ENCODE peak calls at places on chromosomes 11 and 22, in eight cellular contexts. F is adrenal gland, E is tibial nerve, G is heart left ventricle, P is K562, Y is Peyer's patch, J is right lobe of liver, Z is body of pancreas. X is an unnamed sample.

GRCh38 chr11:82944198-82944597 is 42.7 kb downstream of the DDIAS start:
- DNase-seq in E (no peak), G (no peak), F (no peak), Y (no peak), P (no peak), Z (no peak), J (no peak), X (no peak)

GRCh38 chr11:130848361-130849214 is 67.7 kb downstream of the SNX19 start:
- DNase-seq in G (no peak), Z (no peak), E (no peak), P (no peak), J (no peak), F (no peak), Y (no peak), X (no peak)

GRCh38 chr11:8223513-8223899 is 40.2 kb downstream of the LMO1 start:
- DNase-seq in E (no peak), J (no peak), P (no peak), Y (no peak), F (no peak), G (peak; percentile 28), Z (no peak), X (no peak)

GRCh38 chr11:11241284-11241683 is 111.8 kb downstream of the CSNK2A3 start:
- DNase-seq in E (no peak), Y (no peak), Z (no peak), G (no peak), F (no peak), J (no peak), P (no peak), X (no peak)

GRCh38 chr11:20397281-20397680 is 9.8 kb downstream of the PRMT3 start:
- DNase-seq in P (peak; percentile 16), F (no peak), Z (no peak), Y (no peak), J (no peak), E (no peak), G (no peak), X (no peak)

GRCh38 chr22:44707752-44708151 is 5.7 kb downstream of the PRR5 start:
- DNase-seq in P (no peak), Y (no peak), F (no peak), Z (no peak), G (no peak), J (no peak), E (no peak), X (no peak)

GRCh38 chr11:1963864-1964263 is 16.7 kb downstream of the MRPL23 start:
- DNase-seq in Z (no peak), Y (peak; percentile 3), F (no peak), E (no peak), P (no peak), G (peak; percentile 7), J (peak; percentile 2), X (peak; percentile 47)

GRCh38 chr11:95788921-95789505 is 569 bp downstream of the FAM76B start:
- DNase-seq in J (no peak), G (no peak), E (no peak), P (peak; percentile 25), Y (peak; percentile 49), Z (peak; percentile 17), F (peak; percentile 58), X (no peak)

GRCh38 chr22:19761500-19762314 is 1.1 kb downstream of the TBX1 start:
- DNase-seq in P (no peak), J (no peak), Z (no peak), F (no peak), G (no peak), E (no peak), Y (no peak), X (no peak)

GRCh38 chr11:124887667-124888013 is 10.0 kb downstream of the ROBO4 start:
- DNase-seq in G (no peak), P (no peak), Y (no peak), E (no peak), F (peak; percentile 34), J (no peak), Z (no peak), X (peak; percentile 54)

GRCh38 chr11:73555615-73556014 is 42.3 kb downstream of the FAM168A start:
- DNase-seq in Y (no peak), J (no peak), P (no peak), Z (no peak), G (no peak), F (no peak), E (no peak), X (no peak)

GRCh38 chr11:20551096-20551495 is 48.3 kb upstream of the SLC6A5 start:
- DNase-seq in F (no peak), Y (no peak), G (no peak), J (no peak), E (no peak), Z (no peak), P (no peak), X (no peak)

GRCh38 chr22:35446365-35446764 is 46.4 kb downstream of the MCM5 start:
- DNase-seq in E (no peak), Z (no peak), Y (peak; percentile 54), G (no peak), P (no peak), F (no peak), J (no peak), X (peak; percentile 91)

GRCh38 chr11:113877673-113878060 is 2.3 kb upstream of the USP28 start:
- DNase-seq in P (no peak), F (no peak), Z (no peak), E (no peak), G (no peak), J (no peak), Y (no peak), X (no peak)

GRCh38 chr22:35663371-35663770 is 15.1 kb downstream of the APOL6 start:
- DNase-seq in F (no peak), Y (no peak), G (no peak), P (no peak), E (no peak), J (no peak), Z (no peak), X (no peak)

DNA sequence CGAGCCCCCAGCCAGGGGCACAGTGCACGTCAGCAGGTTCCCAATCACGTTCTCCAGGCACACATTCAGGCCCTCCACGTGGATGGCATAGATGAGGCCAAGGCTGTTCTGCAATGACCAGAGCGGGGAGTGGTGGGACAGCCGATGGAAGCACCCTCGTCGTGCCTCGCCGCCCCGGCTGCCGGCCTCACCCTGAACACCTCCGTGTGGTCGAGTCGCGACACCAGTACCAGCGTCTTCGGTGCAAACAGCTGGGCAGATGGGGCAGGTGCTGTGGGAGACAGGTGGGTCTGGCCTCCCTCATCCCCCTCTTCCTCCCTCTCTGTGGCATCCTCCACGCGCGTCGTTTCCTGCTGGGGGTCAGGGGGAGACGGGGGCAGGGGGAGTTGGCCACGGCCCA is 7.5 kb downstream of the SBF1 start:
- DNase-seq in P (no peak), Y (no peak), F (no peak), J (no peak), G (no peak), Z (no peak), E (no peak), X (no peak)
- H3K36me3 ChIP-seq in P (peaks cover 33% of the 10 kb centered on the region), Y (peaks cover 2% of the 10 kb centered on the region), F (no peaks in the 10 kb centered on the region), J (peaks cover 52% of the 10 kb centered on the region), G (peaks cover 17% of the 10 kb centered on the region), Z (peaks cover 40% of the 10 kb centered on the region), E (peaks cover 59% of the 10 kb centered on the region), X (peaks cover 55% of the 10 kb centered on the region)

GRCh38 chr11:598005-598680 is 17.6 kb downstream of the IRF7 start:
- DNase-seq in P (no peak), F (no peak), Z (no peak), Y (no peak), E (no peak), J (no peak), G (peak; percentile 44), X (no peak)
- TF ChIP-seq POLR2A in P (no peak), F (no peak), Z (no peak), Y (no peak), E (no peak), J (no peak), G (no peak), X (no peak)

GRCh38 chr11:17972987-17973386 is 39.9 kb downstream of the SERGEF start:
- DNase-seq in P (peak; percentile 58), J (no peak), G (peak; percentile 62), F (peak; percentile 77), Y (no peak), E (no peak), Z (no peak), X (peak; percentile 75)

GRCh38 chr11:17968206-17968605 is 44.6 kb downstream of the SERGEF start:
- DNase-seq in F (no peak), Z (no peak), P (no peak), G (no peak), J (no peak), Y (no peak), E (no peak), X (no peak)

DNA sequence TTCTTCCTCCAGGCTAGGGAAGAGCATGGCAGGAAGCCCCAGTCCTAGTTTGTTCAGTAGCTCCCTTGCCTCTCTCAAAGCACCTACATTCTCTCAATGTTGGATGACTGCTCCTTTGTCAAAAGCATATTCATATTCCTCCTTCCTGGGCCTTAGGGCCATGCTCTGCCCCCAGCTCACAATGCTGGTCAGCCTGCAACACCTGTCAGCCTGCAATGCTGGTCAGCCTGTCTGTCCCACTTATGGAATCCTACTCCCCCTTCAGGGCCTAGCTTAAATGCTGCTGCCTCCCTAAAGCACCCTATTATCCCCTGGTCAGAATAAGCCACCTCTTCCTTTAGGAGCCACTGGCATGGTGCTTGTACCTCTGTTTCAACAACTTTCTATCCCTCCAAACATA is 45.2 kb downstream of the SERGEF start:
- DNase-seq in Z (no peak), Y (no peak), F (no peak), G (no peak), J (no peak), E (no peak), P (no peak), X (no peak)
- H3K36me3 ChIP-seq in Z (peaks cover under 1% of the 10 kb centered on the region), Y (no peaks in the 10 kb centered on the region), F (no peaks in the 10 kb centered on the region), G (no peaks in the 10 kb centered on the region), J (no peaks in the 10 kb centered on the region), E (peaks cover 46% of the 10 kb centered on the region), P (no peaks in the 10 kb centered on the region), X (peaks cover 10% of the 10 kb centered on the region)

GRCh38 chr11:118258410-118258809 is 5.7 kb downstream of the MPZL2 start:
- DNase-seq in Z (no peak), G (no peak), P (no peak), J (no peak), E (no peak), F (no peak), Y (no peak), X (no peak)
- TF ChIP-seq POLR2A in Z (no peak), G (no peak), P (no peak), J (no peak), E (no peak), F (no peak), Y (no peak), X (no peak)

GRCh38 chr11:134243913-134244312 is 9.2 kb downstream of the THYN1 start:
- DNase-seq in J (no peak), Y (no peak), E (no peak), P (no peak), G (no peak), Z (no peak), F (no peak), X (no peak)

GRCh38 chr11:134246678-134247077 is 6.5 kb downstream of the THYN1 start:
- DNase-seq in F (no peak), G (no peak), E (no peak), P (no peak), Y (no peak), J (no peak), Z (no peak), X (no peak)

GRCh38 chr11:134246100-134246499 is 7.1 kb downstream of the THYN1 start:
- DNase-seq in F (no peak), E (no peak), G (no peak), Y (no peak), P (no peak), Z (no peak), J (no peak), X (no peak)

GRCh38 chr11:134244593-134244992 is 8.6 kb downstream of the THYN1 start:
- DNase-seq in E (no peak), Z (no peak), G (no peak), F (no peak), J (no peak), P (peak; percentile 38), Y (no peak), X (no peak)

GRCh38 chr11:134245434-134245833 is 7.7 kb downstream of the THYN1 start:
- DNase-seq in Z (no peak), J (no peak), E (no peak), Y (no peak), P (no peak), G (no peak), F (no peak), X (no peak)
- H3K36me3 ChIP-seq in Z (peaks cover 16% of the 10 kb centered on the region), J (peaks cover 26% of the 10 kb centered on the region), E (peaks cover 96% of the 10 kb centered on the region), Y (no peaks in the 10 kb centered on the region), P (peaks cover 96% of the 10 kb centered on the region), G (peaks cover 20% of the 10 kb centered on the region), F (no peaks in the 10 kb centered on the region), X (peaks cover 73% of the 10 kb centered on the region)

X was measured in sigmoid colon.